ENCODE peak calls at places on chromosomes 7 and 10, in eight cellular contexts. L is H9, R is Peyer's patch, A is psoas muscle, E is stomach, Q is upper lobe of left lung, D is ovary, I is RWPE1. Z is an unnamed sample.

GRCh38 chr10:5607594-5607993 is 58.8 kb downstream of the ASB13 start:
- DNase-seq in L (no peak), R (no peak), A (no peak), E (no peak), Q (no peak), D (no peak), I (no peak), Z (no peak)

GRCh38 chr7:149136118-149136517 is 10.0 kb upstream of the ZNF425 start:
- DNase-seq in L (no peak), R (no peak), A (no peak), E (no peak), Q (no peak), D (no peak), I (no peak), Z (no peak)

GRCh38 chr7:27305854-27306253 is 63.3 kb downstream of the EVX1 start:
- DNase-seq in L (no peak), R (no peak), A (no peak), E (no peak), Q (no peak), D (no peak), I (no peak), Z (no peak)

GRCh38 chr10:131079314-131079713 is 232.2 kb downstream of the TCERG1L start:
- DNase-seq in L (no peak), R (no peak), A (no peak), E (no peak), Q (no peak), D (no peak), I (no peak), Z (no peak)

GRCh38 chr7:129363-130221 is 62.8 kb upstream of the FAM20C start:
- DNase-seq in L (no peak), R (no peak), A (no peak), E (no peak), Q (peak; percentile 70), D (no peak), I (no peak), Z (no peak)

GRCh38 chr7:158559356-158559755 is 28.3 kb downstream of the PTPRN2 start:
- DNase-seq in L (no peak), R (no peak), A (no peak), E (no peak), Q (no peak), D (no peak), I (no peak), Z (no peak)

GRCh38 chr10:6083523-6084475 is 5.0 kb upstream of the RBM17 start:
- DNase-seq in L (no peak), R (no peak), A (no peak), E (no peak), Q (no peak), D (no peak), I (no peak), Z (no peak)

GRCh38 chr7:129607471-129608120 is 3.9 kb upstream of the NRF1 start:
- DNase-seq in L (peak; percentile 58), R (peak; percentile 54), A (no peak), E (no peak), Q (no peak), D (no peak), I (peak; percentile 31), Z (no peak)

GRCh38 chr7:155780884-155781283 is 31.4 kb downstream of the SHH start:
- DNase-seq in L (no peak), R (no peak), A (no peak), E (peak; percentile 10), Q (no peak), D (no peak), I (no peak), Z (no peak)

GRCh38 chr10:114332301-114332797 is 72.0 kb downstream of the AFAP1L2 start:
- DNase-seq in L (no peak), R (no peak), A (no peak), E (no peak), Q (no peak), D (no peak), I (no peak), Z (no peak)

GRCh38 chr10:75617485-75618155 is 186.2 kb downstream of the LRMDA start:
- DNase-seq in L (no peak), R (peak; percentile 51), A (peak; percentile 33), E (no peak), Q (no peak), D (peak; percentile 56), I (no peak), Z (peak; percentile 65)

GRCh38 chr7:149760538-149760937 is 12.8 kb downstream of the ZNF467 start:
- DNase-seq in L (no peak), R (no peak), A (no peak), E (no peak), Q (no peak), D (no peak), I (no peak), Z (no peak)

GRCh38 chr7:151754688-151755130 is 122.2 kb downstream of the PRKAG2 start:
- DNase-seq in L (no peak), R (no peak), A (no peak), E (no peak), Q (peak; percentile 42), D (no peak), I (no peak), Z (no peak)

GRCh38 chr10:201328-201771 is 66.1 kb downstream of the ZMYND11 start:
- DNase-seq in L (no peak), R (no peak), A (no peak), E (no peak), Q (no peak), D (no peak), I (no peak), Z (no peak)

GRCh38 chr10:124278356-124278755 is 140.4 kb downstream of the OAT start:
- DNase-seq in L (no peak), R (no peak), A (no peak), E (no peak), Q (no peak), D (no peak), I (no peak), Z (no peak)

GRCh38 chr10:132257271-132257670 is 50.5 kb downstream of the STK32C start:
- DNase-seq in L (no peak), R (no peak), A (no peak), E (no peak), Q (peak; percentile 52), D (no peak), I (peak; percentile 77), Z (no peak)

GRCh38 chr7:75924251-75924650 is 9.3 kb downstream of the POR start:
- DNase-seq in L (no peak), R (no peak), A (no peak), E (no peak), Q (no peak), D (no peak), I (no peak), Z (no peak)

DNA sequence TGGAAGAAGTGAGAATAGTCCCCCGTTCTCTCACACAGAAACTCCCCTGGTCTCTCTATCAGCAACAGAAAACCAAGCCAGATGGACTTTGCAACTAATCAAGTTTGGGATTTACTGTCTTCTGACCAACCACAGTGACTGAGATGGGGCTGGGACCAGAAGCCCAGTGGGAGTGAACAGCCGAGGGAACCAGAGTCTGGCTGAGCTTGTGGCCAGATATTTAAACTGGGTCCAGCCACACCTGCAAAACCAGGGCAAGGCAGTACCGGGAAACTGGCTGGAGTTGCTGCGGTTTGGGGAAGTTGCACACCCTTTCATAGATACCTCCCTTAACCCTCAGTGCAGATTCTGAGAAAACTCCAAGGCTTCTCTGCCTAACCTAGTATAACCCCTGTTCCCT is 6.0 kb downstream of the GSTK1 start:
- DNase-seq in L (no peak), R (peak; percentile 67), A (no peak), E (no peak), Q (no peak), D (no peak), I (no peak), Z (no peak)
- H3K27ac ChIP-seq in L (no peak overlapping the region), R (peak overlapping the region; percentile 76), A (no peak overlapping the region), E (no peak overlapping the region), Q (no peak overlapping the region), D (no peak overlapping the region), I (no peak overlapping the region), Z (no peak overlapping the region)

GRCh38 chr10:70364001-70364771 is 18.2 kb downstream of the LRRC20 start:
- DNase-seq in L (peak; percentile 93), R (peak; percentile 95), A (peak; percentile 90), E (peak; percentile 94), Q (peak; percentile 89), D (peak; percentile 96), I (peak; percentile 95), Z (peak; percentile 93)

GRCh38 chr10:70368774-70369482 is 13.5 kb downstream of the LRRC20 start:
- DNase-seq in L (peak; percentile 56), R (no peak), A (no peak), E (no peak), Q (no peak), D (no peak), I (no peak), Z (no peak)

GRCh38 chr10:70369498-70370018 is 12.9 kb downstream of the LRRC20 start:
- DNase-seq in L (no peak), R (no peak), A (no peak), E (no peak), Q (no peak), D (no peak), I (no peak), Z (no peak)

GRCh38 chr10:70364772-70365091 is 17.7 kb downstream of the LRRC20 start:
- DNase-seq in L (no peak), R (no peak), A (no peak), E (no peak), Q (no peak), D (no peak), I (no peak), Z (no peak)

GRCh38 chr10:70367195-70367796 is 15.1 kb downstream of the LRRC20 start:
- DNase-seq in L (no peak), R (no peak), A (no peak), E (no peak), Q (no peak), D (no peak), I (peak; percentile 28), Z (no peak)
- H3K27ac ChIP-seq in L (no peak overlapping the region), R (no peak overlapping the region), A (no peak overlapping the region), E (peak overlapping the region; percentile 10), Q (no peak overlapping the region), D (no peak overlapping the region), I (peak overlapping the region; percentile 25), Z (no peak overlapping the region)

DNA sequence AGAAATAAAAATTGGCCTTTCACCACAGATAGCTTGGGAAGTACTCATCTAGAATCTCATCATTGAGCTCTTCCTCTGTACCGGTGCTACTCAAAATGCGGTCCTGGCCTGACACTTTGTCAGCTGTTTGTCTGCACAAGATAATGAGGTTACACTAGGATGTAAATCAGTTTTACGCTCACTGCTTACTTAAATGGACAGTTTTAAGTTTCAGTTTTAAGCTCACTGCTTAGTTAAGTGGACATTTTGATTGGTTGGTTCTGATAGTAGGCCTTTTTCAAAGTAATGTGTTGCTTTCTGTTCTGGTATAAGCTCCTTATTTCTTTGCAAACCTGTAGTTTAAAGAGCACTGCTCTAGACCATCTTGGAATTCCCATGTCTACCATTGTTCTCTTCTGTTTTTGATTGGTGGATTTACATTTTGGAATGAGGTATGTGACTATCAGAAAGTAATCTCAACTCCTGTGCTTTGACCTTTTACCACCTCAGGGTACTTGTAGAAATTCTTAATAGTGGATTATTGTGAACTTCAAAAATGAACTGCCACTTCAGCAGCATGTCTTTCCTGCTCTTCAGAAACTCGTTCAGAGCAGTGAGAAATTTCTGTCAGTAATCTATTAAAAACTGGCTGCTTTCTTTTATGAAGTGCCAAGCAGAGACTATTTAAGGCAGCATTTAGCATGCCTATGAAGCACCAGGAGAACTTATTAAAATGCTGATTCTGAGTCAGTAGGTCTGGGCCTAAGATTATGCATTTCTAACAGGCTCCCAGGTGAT is 55.0 kb downstream of the C1GALT1 start:
- DNase-seq in L (no peak), R (no peak), A (no peak), E (no peak), Q (no peak), D (no peak), I (no peak), Z (no peak)
- H3K27ac ChIP-seq in L (no peak overlapping the region), R (no peak overlapping the region), A (no peak overlapping the region), E (peak overlapping the region; percentile 15), Q (no peak overlapping the region), D (no peak overlapping the region), I (no peak overlapping the region), Z (no peak overlapping the region)

GRCh38 chr10:113093188-113094113 is 143.4 kb downstream of the TCF7L2 start:
- DNase-seq in L (peak; percentile 15), R (peak; percentile 38), A (no peak), E (no peak), Q (no peak), D (no peak), I (peak; percentile 83), Z (no peak)
- H3K27ac ChIP-seq in L (no peak overlapping the region), R (peak overlapping the region; percentile 79), A (no peak overlapping the region), E (peak overlapping the region; percentile 88), Q (peak overlapping the region; percentile 32), D (no peak overlapping the region), I (peak overlapping the region; percentile 79), Z (peak overlapping the region; percentile 73)

Z was measured in body of pancreas.